ENCODE peak calls at places on chromosome 15, in five cellular contexts. V, J, R, Y and U are unnamed samples. For H3K4me1, the result is how much of the 10 kb centered on the place peaks cover.

GRCh38 chr15:66941231-66941711 is 124.1 kb upstream of the SMAD3 start:
- DNase-seq in R (no peak), V (no peak), J (no peak), Y (no peak), U (no peak)

GRCh38 chr15:39661776-39662175 is 80.9 kb downstream of the THBS1 start:
- DNase-seq in V (peak), J (no peak), Y (no peak), R (no peak), U (no peak)

GRCh38 chr15:99424978-99425665 is 140.7 kb upstream of the MEF2A start:
- DNase-seq in V (peak), Y (peak), J (peak), R (no peak), U (peak)

GRCh38 chr15:31262901-31263671 is 63.5 kb upstream of the KLF13 start:
- DNase-seq in R (no peak), J (peak), Y (no peak), V (peak), U (no peak)

GRCh38 chr15:33091983-33092688 is 102.4 kb downstream of the FMN1 start:
- DNase-seq in J (no peak), Y (no peak), V (no peak), R (no peak), U (peak)

GRCh38 chr15:97648728-97649127 is 311.8 kb upstream of the ARRDC4 start:
- DNase-seq in R (no peak), Y (no peak), J (no peak), V (no peak), U (no peak)

GRCh38 chr15:83053151-83053550 is 13.9 kb downstream of the BTBD1 start:
- DNase-seq in J (peak), R (no peak), V (peak), Y (no peak), U (no peak)

GRCh38 chr15:57655087-57655486 is 51.4 kb upstream of the POLR2M start:
- DNase-seq in J (no peak), Y (no peak), V (no peak), R (no peak), U (no peak)

GRCh38 chr15:35023794-35024193 is 35.7 kb upstream of the ZNF770 start:
- DNase-seq in J (no peak), Y (no peak), R (no peak), V (no peak), U (no peak)

GRCh38 chr15:29008846-29009245 is 123.1 kb downstream of the APBA2 start:
- DNase-seq in J (no peak), Y (no peak), R (no peak), V (no peak), U (no peak)

GRCh38 chr15:82945326-82945725 is 7.2 kb downstream of the HOMER2 start:
- DNase-seq in V (no peak), R (no peak), J (no peak), Y (no peak), U (no peak)

GRCh38 chr15:74835312-74835823 is 7.6 kb downstream of the ULK3 start:
- DNase-seq in V (peak), J (no peak), R (peak), Y (peak), U (no peak)

GRCh38 chr15:100986158-100986896 is 67.2 kb downstream of the LRRK1 start:
- DNase-seq in V (no peak), R (no peak), J (no peak), Y (no peak), U (no peak)

GRCh38 chr15:34600920-34601319 is 17.5 kb upstream of the GOLGA8B start:
- DNase-seq in V (no peak), J (no peak), Y (no peak), R (no peak), U (no peak)

GRCh38 chr15:20645956-20646355 is 104.4 kb upstream of the GOLGA6L6 start:
- DNase-seq in R (no peak), J (no peak), Y (no peak), V (no peak), U (peak)

GRCh38 chr15:78811124-78811824 is at the start of gene ADAMTS7:
- DNase-seq in R (peak), J (peak), V (peak), Y (peak), U (peak)

GRCh38 chr15:75228787-75229186 is 27.1 kb downstream of the C15orf39 start:
- DNase-seq in J (no peak), Y (no peak), V (no peak), R (no peak), U (peak)

GRCh38 chr15:77790481-77790880 is 157.8 kb upstream of the LINGO1 start:
- DNase-seq in V (no peak), R (no peak), J (no peak), Y (no peak), U (peak)

GRCh38 chr15:52066842-52067544 is 45.6 kb downstream of the BCL2L10 start:
- DNase-seq in V (no peak), R (no peak), J (no peak), Y (no peak), U (no peak)

GRCh38 chr15:95132774-95133173 is 901.4 kb downstream of the MCTP2 start:
- DNase-seq in Y (no peak), V (peak), R (no peak), J (peak), U (no peak)

GRCh38 chr15:75153084-75153483 is 48.6 kb upstream of the C15orf39 start:
- DNase-seq in V (peak), Y (no peak), J (peak), R (no peak), U (no peak)

GRCh38 chr15:48541659-48542334 is 103.7 kb downstream of the FBN1 start:
- DNase-seq in R (no peak), Y (no peak), V (peak), J (peak), U (peak)

GRCh38 chr15:39118510-39118909 is 462.4 kb upstream of the THBS1 start:
- DNase-seq in R (no peak), V (peak), Y (no peak), J (peak), U (no peak)

GRCh38 chr15:66515901-66516322 is 10.8 kb downstream of the ZWILCH start:
- DNase-seq in Y (no peak), R (no peak), J (no peak), V (peak), U (no peak)

GRCh38 chr15:99016680-99017321 is 9.2 kb upstream of the PGPEP1L start:
- DNase-seq in R (no peak), J (peak), V (peak), Y (peak), U (peak)

GRCh38 chr15:72195101-72195511 is 2.5 kb downstream of the GRAMD2A start:
- DNase-seq in J (no peak), Y (no peak), R (no peak), V (no peak), U (no peak)

GRCh38 chr15:57376695-57377477 is 581 bp downstream of the CGNL1 start:
- DNase-seq in Y (peak), R (peak), V (no peak), J (no peak), U (peak)

GRCh38 chr15:80594091-80594889 is 100.8 kb upstream of the ABHD17C start:
- DNase-seq in J (no peak), Y (no peak), V (no peak), R (no peak), U (no peak)

GRCh38 chr15:86743283-86743903 is 663.7 kb downstream of the AGBL1 start:
- DNase-seq in J (peak), R (peak), V (peak), Y (peak), U (peak)

GRCh38 chr15:90036806-90037509 is 35.8 kb downstream of the ZNF710 start:
- DNase-seq in V (no peak), Y (no peak), R (no peak), J (no peak), U (no peak)
- H3K4me1 ChIP-seq in V (under half), Y (under half), R (half or more), J (under half), U (under half)

GRCh38 chr15:69998541-69999391 is 99.0 kb downstream of the TLE3 start:
- DNase-seq in V (no peak), R (no peak), Y (no peak), J (no peak), U (no peak)

GRCh38 chr15:69996842-69997478 is 100.8 kb downstream of the TLE3 start:
- DNase-seq in R (peak), V (no peak), J (no peak), Y (no peak), U (no peak)

GRCh38 chr15:70001859-70002258 is 95.9 kb downstream of the TLE3 start:
- DNase-seq in Y (no peak), V (no peak), J (no peak), R (no peak), U (no peak)

GRCh38 chr15:69997701-69998273 is 99.9 kb downstream of the TLE3 start:
- DNase-seq in Y (peak), V (peak), R (peak), J (peak), U (peak)

DNA sequence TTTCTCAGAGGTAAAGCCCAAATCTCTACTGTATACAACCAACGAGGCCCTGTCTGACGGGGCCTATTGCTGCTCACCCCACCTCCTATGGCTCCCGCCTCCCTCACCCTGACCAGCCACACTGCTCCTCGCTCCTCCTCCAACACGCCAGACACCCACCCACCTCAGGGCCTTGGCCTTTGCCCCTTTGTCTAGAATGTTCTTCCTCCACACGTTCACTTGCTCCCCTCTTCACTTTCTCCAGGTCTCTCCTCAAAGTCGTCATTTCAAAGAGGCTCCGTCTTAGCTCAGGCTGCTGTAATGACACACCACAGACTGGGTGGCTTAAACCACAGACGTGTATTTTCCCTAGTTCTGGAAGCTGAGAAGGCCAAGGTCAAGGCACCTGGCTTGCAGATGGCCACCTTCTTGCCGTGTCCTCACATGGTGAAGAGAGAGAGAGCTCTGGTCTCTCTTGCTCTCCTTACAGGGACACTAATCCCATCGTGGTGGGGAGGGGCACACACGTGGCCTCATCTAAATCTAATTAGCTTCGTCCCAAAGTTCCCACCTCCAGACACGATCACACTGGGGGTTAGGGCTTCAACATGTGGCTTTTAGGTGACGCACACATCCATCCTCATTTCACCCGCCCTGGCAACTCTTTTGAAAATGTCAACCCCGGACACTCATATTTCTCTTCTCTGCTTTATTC is 98.2 kb downstream of the TLE3 start:
- DNase-seq in J (no peak), R (no peak), V (no peak), Y (no peak), U (no peak)
- H3K27ac ChIP-seq in J (no peak), R (no peak), V (no peak), Y (no peak), U (no peak)

DNA sequence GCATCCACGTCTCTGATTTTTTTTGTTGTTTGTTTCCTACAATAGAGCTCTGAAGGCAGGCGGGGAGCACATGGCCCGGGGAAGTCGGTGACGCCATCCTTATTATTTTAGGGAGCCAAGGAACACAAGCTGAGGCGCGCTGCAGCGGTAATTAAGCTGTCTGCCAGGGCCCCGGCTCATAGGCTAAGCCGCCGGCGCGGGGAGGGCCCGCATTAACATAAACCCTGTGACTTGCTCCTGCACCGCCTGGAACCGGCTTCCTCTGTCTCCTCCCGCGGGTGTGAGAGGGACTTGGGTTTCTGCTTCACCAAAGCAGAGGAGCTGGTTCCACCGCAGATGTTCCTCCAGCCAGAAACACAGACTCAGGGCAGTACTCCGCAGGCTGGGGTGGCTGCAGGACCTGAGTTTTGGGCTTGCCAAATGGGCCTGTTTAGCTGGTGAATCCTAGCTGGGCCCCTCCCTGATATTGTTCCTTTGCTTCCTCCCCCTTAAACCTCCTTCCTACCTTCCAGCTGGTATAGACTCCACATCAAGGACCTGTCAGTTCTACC is 25.3 kb downstream of the ANP32A start:
- DNase-seq in J (peak), Y (peak), R (peak), V (peak), U (peak)
- H3K4me1 ChIP-seq in J (under half), Y (half or more), R (half or more), V (under half), U (half or more)

DNA sequence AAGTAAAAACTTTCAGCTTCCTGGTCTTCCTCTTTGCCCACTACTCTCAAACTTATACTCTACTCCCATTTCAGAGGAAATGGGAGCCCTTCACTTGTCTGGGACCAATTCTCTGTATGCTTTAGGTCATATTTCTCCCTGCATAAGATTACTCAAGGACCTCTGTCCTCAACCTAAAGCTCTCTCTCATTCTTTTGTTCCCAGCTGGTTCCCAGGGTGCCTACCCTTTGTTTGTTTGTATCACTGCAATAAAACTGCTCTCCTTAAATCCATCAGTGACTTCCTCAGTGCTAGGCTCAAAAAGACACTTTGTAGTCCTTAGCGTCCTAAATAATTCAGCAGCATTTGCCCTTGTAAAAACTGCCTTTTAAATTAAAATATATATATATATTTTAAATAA is 2.9 kb downstream of the NGRN start:
- DNase-seq in V (no peak), R (no peak), J (no peak), Y (no peak), U (no peak)
- H3K27ac ChIP-seq in V (no peak), R (no peak), J (no peak), Y (no peak), U (no peak)

GRCh38 chr15:63054281-63054683 is 11.7 kb downstream of the TPM1 start:
- DNase-seq in R (no peak), Y (no peak), J (no peak), V (peak), U (no peak)
- H3K4me1 ChIP-seq in R (half or more), Y (half or more), J (half or more), V (half or more), U (under half)

GRCh38 chr15:90389513-90389912 is 1.5 kb downstream of the IQGAP1 start:
- DNase-seq in R (no peak), Y (no peak), V (no peak), J (no peak), U (peak)
- H3K27ac ChIP-seq in R (peak), Y (peak), V (peak), J (peak), U (peak)